ENCODE peak calls at places on chromosomes 7 and 10, in four cellular contexts. B is OCI-LY7, D is mesendoderm, N is thyroid gland. O is an unnamed sample. For H3K4me1, the result is how much of the 10 kb centered on the place peaks cover.

GRCh38 chr7:1665721-1666250 is 4.3 kb upstream of the ELFN1 start:
- DNase-seq in B (no peak), D (no peak), N (no peak), O (no peak)

GRCh38 chr10:1149793-1150637 is 93.8 kb downstream of the WDR37 start:
- DNase-seq in B (no peak), D (peak), N (no peak), O (peak)

GRCh38 chr10:70551971-70552422 is 50.5 kb downstream of the PRF1 start:
- DNase-seq in B (no peak), D (peak), N (peak), O (no peak)

GRCh38 chr7:130281227-130281626 is 11.7 kb upstream of the CPA4 start:
- DNase-seq in B (no peak), D (no peak), N (no peak), O (no peak)

GRCh38 chr7:46716926-46717325 is 795.9 kb upstream of the IGFBP3 start:
- DNase-seq in B (peak), D (peak), N (no peak), O (no peak)

GRCh38 chr10:22010973-22011408 is 7.5 kb upstream of the DNAJC1 start:
- DNase-seq in B (peak), D (no peak), N (no peak), O (peak)

GRCh38 chr10:3213174-3213573 is 40.6 kb upstream of the PITRM1 start:
- DNase-seq in B (no peak), D (peak), N (no peak), O (no peak)

GRCh38 chr7:29370531-29371314 is 176.1 kb downstream of the CHN2 start:
- DNase-seq in B (no peak), D (peak), N (no peak), O (no peak)

GRCh38 chr7:18792866-18793595 is 297.5 kb downstream of the HDAC9 start:
- DNase-seq in B (no peak), D (peak), N (no peak), O (no peak)

GRCh38 chr10:67256984-67257383 is 331.1 kb downstream of the LRRTM3 start:
- DNase-seq in B (no peak), D (peak), N (no peak), O (no peak)

GRCh38 chr7:106773228-106773627 is 91.9 kb upstream of the PIK3CG start:
- DNase-seq in B (no peak), D (peak), N (peak), O (no peak)

GRCh38 chr10:44313706-44314307 is 71.1 kb downstream of the CXCL12 start:
- DNase-seq in B (no peak), D (no peak), N (peak), O (no peak)
- H3K4me1 ChIP-seq in B (under half), D (under half), N (under half), O (under half)

GRCh38 chr7:139370943-139371313 is 11.2 kb downstream of the LUC7L2 start:
- DNase-seq in B (no peak), D (peak), N (no peak), O (no peak)

GRCh38 chr7:139365336-139365735 is 5.6 kb downstream of the LUC7L2 start:
- DNase-seq in B (no peak), D (no peak), N (no peak), O (no peak)

GRCh38 chr7:139366400-139366799 is 6.7 kb downstream of the LUC7L2 start:
- DNase-seq in B (no peak), D (no peak), N (no peak), O (no peak)

GRCh38 chr7:139370301-139370942 is 10.7 kb downstream of the LUC7L2 start:
- DNase-seq in B (no peak), D (no peak), N (peak), O (no peak)

GRCh38 chr7:139367438-139368155 is 7.9 kb downstream of the LUC7L2 start:
- DNase-seq in B (no peak), D (no peak), N (no peak), O (no peak)
- H3K27ac ChIP-seq in B (no peak), D (no peak), N (no peak), O (no peak)

GRCh38 chr7:116876664-116877442 is 14.5 kb downstream of the CAPZA2 start:
- DNase-seq in B (no peak), D (peak), N (no peak), O (no peak)
- H3K4me1 ChIP-seq in B (under half), D (under half), N (under half), O (half or more)

GRCh38 chr10:110445871-110446270 is 51.8 kb upstream of the DUSP5 start:
- DNase-seq in B (no peak), D (no peak), N (no peak), O (no peak)

GRCh38 chr10:110442746-110443145 is 55.0 kb upstream of the DUSP5 start:
- DNase-seq in B (no peak), D (no peak), N (no peak), O (no peak)

GRCh38 chr10:110446277-110446676 is 51.4 kb upstream of the DUSP5 start:
- DNase-seq in B (no peak), D (no peak), N (no peak), O (no peak)

GRCh38 chr10:110444009-110444347 is 53.7 kb upstream of the DUSP5 start:
- DNase-seq in B (no peak), D (no peak), N (no peak), O (no peak)

GRCh38 chr10:110443239-110444008 is 54.3 kb upstream of the DUSP5 start:
- DNase-seq in B (no peak), D (no peak), N (no peak), O (no peak)
- H3K27ac ChIP-seq in B (no peak), D (no peak), N (no peak), O (no peak)

GRCh38 chr7:49768254-49768653 is 5.2 kb upstream of the VWC2 start:
- DNase-seq in B (peak), D (no peak), N (no peak), O (no peak)

GRCh38 chr7:49766966-49767365 is 6.5 kb upstream of the VWC2 start:
- DNase-seq in B (peak), D (no peak), N (no peak), O (no peak)

GRCh38 chr7:49768835-49769234 is 4.6 kb upstream of the VWC2 start:
- DNase-seq in B (peak), D (no peak), N (no peak), O (no peak)

GRCh38 chr7:49769285-49769857 is 4.1 kb upstream of the VWC2 start:
- DNase-seq in B (no peak), D (no peak), N (no peak), O (no peak)

GRCh38 chr7:49767719-49768118 is 5.7 kb upstream of the VWC2 start:
- DNase-seq in B (peak), D (no peak), N (no peak), O (no peak)
- H3K4me1 ChIP-seq in B (half or more), D (under half), N (under half), O (under half)

GRCh38 chr10:105109164-105109563 is 468.1 kb downstream of the SORCS3 start:
- DNase-seq in B (no peak), D (no peak), N (no peak), O (no peak)

GRCh38 chr10:105112862-105113261 is 471.8 kb downstream of the SORCS3 start:
- DNase-seq in B (no peak), D (no peak), N (no peak), O (no peak)
- H3K27ac ChIP-seq in B (no peak), D (no peak), N (no peak), O (no peak)

GRCh38 chr10:119303886-119304285 is 96.5 kb downstream of the GRK5 start:
- DNase-seq in B (no peak), D (no peak), N (peak), O (no peak)
- H3K4me1 ChIP-seq in B (half or more), D (under half), N (half or more), O (half or more)

GRCh38 chr7:138625084-138625848 is 75.9 kb downstream of the SVOPL start:
- DNase-seq in B (no peak), D (no peak), N (no peak), O (peak)
- H3K27ac ChIP-seq in B (no peak), D (no peak), N (peak), O (no peak)

DNA sequence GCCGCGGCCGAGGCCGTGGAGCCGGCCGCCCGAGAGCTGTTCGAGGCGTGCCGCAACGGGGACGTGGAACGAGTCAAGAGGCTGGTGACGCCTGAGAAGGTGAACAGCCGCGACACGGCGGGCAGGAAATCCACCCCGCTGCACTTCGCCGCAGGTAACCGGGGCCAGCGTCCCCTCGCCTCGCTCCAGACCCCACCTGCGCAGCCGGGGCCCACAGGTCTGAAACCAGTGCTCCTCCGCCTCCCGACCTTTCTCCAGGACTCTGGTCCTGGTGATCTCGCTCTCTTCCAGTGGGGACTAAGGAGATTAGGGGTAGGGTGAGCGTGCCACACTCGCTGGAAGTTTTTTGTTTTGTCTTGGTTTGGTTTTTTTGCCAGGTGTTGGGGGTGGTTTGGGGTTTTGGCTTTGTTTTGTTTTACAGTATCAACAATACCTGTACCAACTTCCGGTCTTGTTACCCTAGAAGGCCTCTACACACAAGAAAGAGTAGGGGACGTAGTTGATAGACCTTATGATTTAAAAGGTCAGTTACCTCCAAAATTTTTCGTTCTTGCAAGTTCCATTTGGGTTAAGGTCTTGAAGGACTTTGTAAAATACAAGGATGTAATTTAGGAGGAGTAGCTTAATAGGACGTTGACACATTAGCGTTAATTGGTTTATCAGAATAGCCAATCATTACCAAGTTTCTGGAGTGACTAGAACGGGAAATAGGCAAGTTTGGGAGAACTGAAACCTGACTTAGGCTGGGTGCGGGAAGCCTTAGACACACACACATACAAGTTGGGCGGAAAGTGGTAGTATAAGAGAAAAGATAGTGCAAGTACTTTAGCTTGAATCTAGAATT is 732 bp downstream of the TNKS2 start:
- DNase-seq in B (peak), D (peak), N (peak), O (peak)
- H3K4me1 ChIP-seq in B (under half), D (under half), N (under half), O (half or more)

DNA sequence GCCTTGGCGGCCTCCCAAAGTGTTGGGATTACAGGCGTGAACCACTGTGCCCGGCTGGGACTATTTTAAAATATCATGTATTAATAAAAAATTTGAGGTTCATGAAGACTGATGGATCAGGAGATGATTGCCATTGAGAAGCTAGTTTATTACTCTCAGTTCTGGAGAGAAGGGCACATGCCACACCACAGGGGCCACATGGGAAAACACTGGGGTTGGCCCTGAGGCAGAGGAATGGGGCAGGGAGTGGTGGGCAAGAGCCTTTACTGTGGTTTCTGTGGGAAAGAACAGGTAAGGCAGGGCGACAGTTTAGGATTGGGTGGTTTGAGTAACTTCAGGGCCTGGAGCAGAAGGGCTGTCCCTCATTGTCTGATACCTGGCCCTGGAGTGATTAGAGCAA is 6.8 kb upstream of the TBRG4 start:
- DNase-seq in B (no peak), D (no peak), N (no peak), O (no peak)
- H3K27ac ChIP-seq in B (no peak), D (no peak), N (no peak), O (no peak)